ENCODE peak calls at places on chromosomes 11 and 22, in seven cellular contexts. F is tibial artery, T is A673, V is BE2C, G is cardiac muscle cell, C is Peyer's patch, L is OCI-LY7. S is an unnamed sample. For H3K4me1 and H3K9me3, the result is how much of the 10 kb centered on the place peaks cover.

GRCh38 chr22:27247691-27248434 is 553.7 kb downstream of the MN1 start:
- DNase-seq in F (peak), T (peak), V (no peak), G (peak), C (no peak), L (no peak), S (no peak)

GRCh38 chr11:81700061-81700460 is 1033.6 kb downstream of the FAM181B start:
- DNase-seq in F (no peak), T (peak), V (no peak), G (peak), C (no peak), L (no peak), S (no peak)

GRCh38 chr11:111976614-111977140 is 39.5 kb downstream of the DIXDC1 start:
- DNase-seq in F (peak), T (no peak), V (no peak), G (peak), C (no peak), L (no peak), S (no peak)

GRCh38 chr11:92702771-92703170 is 266.7 kb upstream of the MTNR1B start:
- DNase-seq in F (no peak), T (no peak), V (no peak), G (peak), C (no peak), L (no peak), S (no peak)

GRCh38 chr22:50192825-50193204 is 7.1 kb downstream of the TRABD start:
- DNase-seq in F (no peak), T (no peak), V (no peak), G (no peak), C (no peak), L (peak), S (peak)

GRCh38 chr22:50074056-50074455 is 11.2 kb downstream of the MLC1 start:
- DNase-seq in F (peak), T (no peak), V (no peak), G (no peak), C (no peak), L (no peak), S (no peak)

GRCh38 chr22:45524966-45525365 is 22.3 kb downstream of the FBLN1 start:
- DNase-seq in F (no peak), T (no peak), V (no peak), G (no peak), C (no peak), L (no peak), S (no peak)

GRCh38 chr22:29769723-29770321 is 2.7 kb downstream of the UQCR10 start:
- DNase-seq in F (no peak), T (no peak), V (no peak), G (no peak), C (no peak), L (no peak), S (no peak)

GRCh38 chr11:47412152-47412746 is 3.9 kb downstream of the SLC39A13 start:
- DNase-seq in F (no peak), T (peak), V (peak), G (peak), C (peak), L (peak), S (peak)

GRCh38 chr11:15901790-15902189 is 454.6 kb downstream of the SOX6 start:
- DNase-seq in F (no peak), T (no peak), V (no peak), G (no peak), C (no peak), L (no peak), S (peak)

GRCh38 chr11:66325140-66325754 is 8.4 kb upstream of the CD248 start:
- DNase-seq in F (no peak), T (no peak), V (no peak), G (no peak), C (no peak), L (peak), S (no peak)

GRCh38 chr11:66322732-66323427 is 6.0 kb upstream of the CD248 start:
- DNase-seq in F (peak), T (no peak), V (no peak), G (peak), C (no peak), L (no peak), S (no peak)

GRCh38 chr11:66321606-66322005 is 4.8 kb upstream of the CD248 start:
- DNase-seq in F (no peak), T (no peak), V (no peak), G (no peak), C (no peak), L (no peak), S (no peak)

GRCh38 chr11:66324626-66325025 is 7.8 kb upstream of the CD248 start:
- DNase-seq in F (no peak), T (no peak), V (no peak), G (peak), C (no peak), L (no peak), S (no peak)

GRCh38 chr11:66323684-66324083 is 6.8 kb upstream of the CD248 start:
- DNase-seq in F (no peak), T (no peak), V (no peak), G (no peak), C (no peak), L (no peak), S (no peak)
- H3K4me1 ChIP-seq in F (under half), T (under half), V (under half), G (under half), C (under half), L (under half), S (under half)

GRCh38 chr11:91513734-91514133 is 710.9 kb upstream of the FAT3 start:
- DNase-seq in F (no peak), T (peak), V (no peak), G (no peak), C (no peak), L (no peak), S (no peak)
- TF ChIP-seq CTCF in F (no peak), T (peak), V (peak), G (no peak), C (no peak), L (peak), S (no peak)

GRCh38 chr11:55847453-55847852 is 8.9 kb downstream of the OR5D16 start:
- DNase-seq in F (no peak), T (no peak), V (no peak), G (no peak), C (no peak), L (no peak), S (no peak)
- H3K9me3 ChIP-seq in F (under half), T (under half), V (under half), G (under half), C (under half), L (under half), S (under half)

GRCh38 chr22:37505989-37506388 is 13.2 kb downstream of the CARD10 start:
- DNase-seq in F (no peak), T (no peak), V (no peak), G (no peak), C (no peak), L (no peak), S (no peak)
- H3K4me1 ChIP-seq in F (under half), T (under half), V (under half), G (under half), C (half or more), L (under half), S (half or more)

GRCh38 chr11:44846852-44847251 is 103.8 kb downstream of the TP53I11 start:
- DNase-seq in F (no peak), T (no peak), V (no peak), G (no peak), C (no peak), L (no peak), S (no peak)

GRCh38 chr11:44849424-44849823 is 101.3 kb downstream of the TP53I11 start:
- DNase-seq in F (no peak), T (no peak), V (no peak), G (no peak), C (no peak), L (no peak), S (no peak)

GRCh38 chr11:44848963-44849350 is 101.7 kb downstream of the TP53I11 start:
- DNase-seq in F (no peak), T (no peak), V (no peak), G (no peak), C (no peak), L (no peak), S (no peak)

GRCh38 chr11:44848203-44848962 is 102.3 kb downstream of the TP53I11 start:
- DNase-seq in F (no peak), T (no peak), V (no peak), G (no peak), C (no peak), L (no peak), S (no peak)

DNA sequence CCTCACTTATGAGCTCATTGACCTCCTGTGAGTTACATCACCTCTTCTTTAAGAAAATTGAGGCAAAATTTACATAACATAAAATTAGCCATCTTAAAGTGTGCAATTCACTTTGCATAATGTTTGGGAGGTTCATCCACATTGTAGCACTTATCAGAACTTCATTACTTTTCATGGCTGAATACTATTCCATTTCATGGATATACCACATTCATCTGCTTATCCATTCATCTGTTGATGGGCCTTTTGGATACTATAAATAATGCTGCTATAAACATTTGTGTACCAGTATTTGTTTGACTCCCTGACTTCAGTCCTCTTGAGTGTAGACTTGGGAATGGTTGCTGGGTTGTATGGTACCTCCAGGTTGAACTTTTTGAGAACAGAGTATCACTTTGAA is 103.4 kb downstream of the TP53I11 start:
- DNase-seq in F (no peak), T (no peak), V (no peak), G (no peak), C (no peak), L (no peak), S (no peak)
- TF ChIP-seq CTCF in F (no peak), T (no peak), V (no peak), G (no peak), C (no peak), L (no peak), S (no peak)

DNA sequence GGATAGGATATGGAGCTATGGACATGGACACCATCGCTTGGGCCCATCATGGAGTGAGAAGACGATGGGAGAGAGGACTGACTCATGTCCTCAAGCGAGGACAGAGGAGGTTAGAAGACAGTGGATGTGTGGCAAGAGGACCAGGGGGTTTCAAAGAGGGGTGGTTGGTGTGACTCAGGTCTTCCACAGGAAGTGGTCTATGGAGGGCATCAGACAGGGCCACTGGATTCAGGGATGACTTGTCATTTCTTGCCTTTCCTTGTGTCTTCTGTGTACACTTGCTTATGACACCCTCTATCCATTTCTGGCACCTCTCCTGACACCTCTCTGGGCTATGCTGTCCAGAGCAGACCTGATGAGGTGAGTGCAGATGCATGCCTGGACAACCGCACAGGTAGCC is 115.4 kb downstream of the OSBP2 start:
- DNase-seq in F (no peak), T (no peak), V (no peak), G (no peak), C (no peak), L (no peak), S (no peak)
- H3K9me3 ChIP-seq in F (under half), T (under half), V (under half), G (under half), C (under half), L (under half), S (under half)

GRCh38 chr22:19595532-19595931 is 71.3 kb upstream of the CLDN5 start:
- DNase-seq in F (no peak), T (no peak), V (no peak), G (no peak), C (no peak), L (no peak), S (no peak)

GRCh38 chr22:19599004-19599403 is 74.8 kb upstream of the CLDN5 start:
- DNase-seq in F (no peak), T (no peak), V (no peak), G (no peak), C (no peak), L (no peak), S (no peak)

GRCh38 chr22:19596680-19597398 is 72.6 kb upstream of the CLDN5 start:
- DNase-seq in F (no peak), T (peak), V (no peak), G (no peak), C (no peak), L (peak), S (no peak)

GRCh38 chr22:19598054-19598855 is 74.0 kb upstream of the CLDN5 start:
- DNase-seq in F (no peak), T (no peak), V (no peak), G (no peak), C (no peak), L (peak), S (no peak)

GRCh38 chr22:19597399-19597735 is 73.2 kb upstream of the CLDN5 start:
- DNase-seq in F (no peak), T (no peak), V (no peak), G (no peak), C (no peak), L (peak), S (no peak)
- H3K4me1 ChIP-seq in F (under half), T (under half), V (under half), G (under half), C (under half), L (under half), S (under half)

GRCh38 chr11:31050061-31050790 is 319.3 kb downstream of the DCDC1 start:
- DNase-seq in F (no peak), T (peak), V (no peak), G (no peak), C (no peak), L (no peak), S (peak)

GRCh38 chr11:31045335-31045734 is 324.2 kb downstream of the DCDC1 start:
- DNase-seq in F (no peak), T (peak), V (no peak), G (peak), C (no peak), L (no peak), S (no peak)
- TF ChIP-seq CTCF in F (no peak), T (peak), V (no peak), G (peak), C (no peak), L (peak), S (no peak)

GRCh38 chr11:104541706-104542105 is 356.6 kb downstream of the CASP12 start:
- DNase-seq in F (no peak), T (no peak), V (no peak), G (no peak), C (no peak), L (no peak), S (no peak)
- H3K9me3 ChIP-seq in F (under half), T (under half), V (under half), G (under half), C (under half), L (under half), S (under half)

DNA sequence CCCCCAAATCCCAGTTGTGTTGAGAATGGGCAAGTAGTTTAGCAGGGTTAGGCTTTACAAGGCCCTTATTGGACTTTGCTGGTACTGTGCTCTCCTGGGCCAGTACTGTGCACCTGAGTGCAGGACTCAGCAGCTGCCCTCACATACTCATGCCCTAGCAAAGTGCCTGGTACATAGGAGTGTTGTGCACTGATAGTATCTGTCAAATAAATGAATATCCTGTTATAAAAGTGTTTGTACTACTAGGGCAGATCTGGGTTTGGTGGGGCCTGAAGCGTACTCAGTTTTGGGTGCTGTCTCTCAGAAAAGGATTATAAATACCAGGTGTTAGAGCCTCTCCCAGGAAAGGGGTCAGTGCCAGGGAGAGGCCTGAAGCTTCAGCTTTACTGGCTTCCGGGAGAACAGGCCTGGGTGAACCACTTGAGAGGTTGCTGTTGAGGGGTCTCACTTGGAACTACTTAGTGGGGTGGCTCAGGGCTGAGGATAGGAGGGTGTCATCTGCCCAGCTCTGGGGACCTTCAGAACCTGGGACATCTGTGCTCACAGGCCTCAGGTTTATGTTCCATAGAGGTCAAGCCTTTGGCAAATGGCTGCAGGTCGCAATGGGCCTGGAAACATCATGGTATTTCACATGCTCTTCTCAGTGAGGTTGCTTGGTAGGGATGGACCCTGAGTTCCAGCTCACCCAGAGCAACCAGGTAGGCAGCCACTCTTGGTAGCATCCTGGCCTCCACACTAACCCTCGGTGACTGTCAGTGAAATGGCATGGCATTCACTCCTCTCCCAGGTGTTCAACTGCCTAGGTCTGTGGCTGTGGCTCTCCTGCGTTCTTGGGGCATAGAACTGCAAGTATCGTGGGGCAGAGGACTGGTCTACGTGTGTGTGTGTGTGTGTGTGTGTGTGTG is 106.1 kb downstream of the ZBTB16 start:
- DNase-seq in F (peak), T (no peak), V (no peak), G (no peak), C (no peak), L (no peak), S (no peak)
- H3K4me1 ChIP-seq in F (under half), T (half or more), V (under half), G (under half), C (half or more), L (half or more), S (half or more)

S was measured in stomach.